ENCODE peak calls at places on chromosomes 12 and 14, in four cellular contexts. One of them, this sample, is unnamed.

GRCh38 chr12:17266856-17267255 is 660.9 kb upstream of the LMO3 start:
- DNase-seq in KBM-7: no peak
- DNase-seq in psoas muscle: no peak
- DNase-seq in left colon: no peak
- DNase-seq in this sample: no peak

GRCh38 chr12:18250313-18250916 is 10.9 kb upstream of the PIK3C2G start:
- DNase-seq in KBM-7: peak; percentile 58
- DNase-seq in left colon: no peak
- DNase-seq in psoas muscle: no peak
- DNase-seq in this sample: peak; percentile 59

GRCh38 chr12:40157307-40157706 is 51.4 kb upstream of the SLC2A13 start:
- DNase-seq in KBM-7: no peak
- DNase-seq in psoas muscle: no peak
- DNase-seq in left colon: no peak
- DNase-seq in this sample: no peak

GRCh38 chr14:99511421-99512109 is 30.4 kb downstream of the CCNK start:
- DNase-seq in left colon: no peak
- DNase-seq in psoas muscle: peak; percentile 61
- DNase-seq in KBM-7: no peak
- DNase-seq in this sample: no peak

GRCh38 chr12:78087363-78087675 is 256.6 kb downstream of the NAV3 start:
- DNase-seq in psoas muscle: no peak
- DNase-seq in left colon: no peak
- DNase-seq in KBM-7: no peak
- DNase-seq in this sample: no peak

GRCh38 chr12:121538699-121539061 is 42.1 kb downstream of the KDM2B start:
- DNase-seq in psoas muscle: no peak
- DNase-seq in KBM-7: no peak
- DNase-seq in left colon: peak; percentile 32
- DNase-seq in this sample: peak; percentile 1

GRCh38 chr12:122203968-122204828 is 689 bp downstream of the B3GNT4 start:
- DNase-seq in KBM-7: no peak
- DNase-seq in psoas muscle: no peak
- DNase-seq in left colon: no peak
- DNase-seq in this sample: peak; percentile 13

GRCh38 chr14:72544615-72545387 is 349.1 kb downstream of the DPF3 start:
- DNase-seq in psoas muscle: no peak
- DNase-seq in left colon: no peak
- DNase-seq in KBM-7: no peak
- DNase-seq in this sample: no peak

GRCh38 chr12:78005094-78005492 is 174.4 kb downstream of the NAV3 start:
- DNase-seq in psoas muscle: no peak
- DNase-seq in left colon: no peak
- DNase-seq in KBM-7: no peak
- DNase-seq in this sample: no peak

GRCh38 chr12:63935361-63935760 is 90.9 kb downstream of the SRGAP1 start:
- DNase-seq in KBM-7: no peak
- DNase-seq in left colon: no peak
- DNase-seq in psoas muscle: no peak
- DNase-seq in this sample: no peak

GRCh38 chr12:108955225-108955835 is 65.5 kb downstream of the SVOP start:
- DNase-seq in psoas muscle: peak; percentile 53
- DNase-seq in left colon: no peak
- DNase-seq in KBM-7: no peak
- DNase-seq in this sample: peak; percentile 46

GRCh38 chr14:68807148-68807600 is 14.3 kb upstream of the ZFP36L1 start:
- DNase-seq in left colon: no peak
- DNase-seq in KBM-7: peak; percentile 94
- DNase-seq in psoas muscle: peak; percentile 68
- DNase-seq in this sample: no peak

GRCh38 chr12:123410041-123410412 is 26.1 kb downstream of the KMT5A start:
- DNase-seq in psoas muscle: no peak
- DNase-seq in left colon: no peak
- DNase-seq in KBM-7: no peak
- DNase-seq in this sample: no peak

GRCh38 chr12:45477526-45477925 is 252.0 kb upstream of the ARID2 start:
- DNase-seq in KBM-7: no peak
- DNase-seq in left colon: no peak
- DNase-seq in psoas muscle: no peak
- DNase-seq in this sample: no peak

This sample was measured in NCI-H526 treated with DMSO at 0.1 percent for 48 hours.